ENCODE peak calls at places on chromosomes 3 and 15, in four cellular contexts. O is esophagus muscularis mucosa, U is tibial nerve, D is GM12878. L is an unnamed sample.
A peak's percentile ranks its signal among the peaks of the same experiment; 100 is the strongest.

GRCh38 chr15:31312220-31312619 is 14.4 kb upstream of the KLF13 start:
- DNase-seq in O (no peak), D (no peak), U (no peak), L (no peak)

GRCh38 chr15:42820811-42821210 is 83.9 kb upstream of the CDAN1 start:
- DNase-seq in U (no peak), D (no peak), O (no peak), L (no peak)

GRCh38 chr15:76994971-76995945 is at the start of gene PSTPIP1:
- DNase-seq in U (no peak), O (no peak), D (no peak), L (no peak)

GRCh38 chr3:11542551-11542950 is 101.2 kb downstream of the VGLL4 start:
- DNase-seq in D (no peak), U (no peak), O (no peak), L (no peak)

GRCh38 chr3:65712156-65712555 is 326.6 kb downstream of the MAGI1 start:
- DNase-seq in D (no peak), O (no peak), U (no peak), L (no peak)

GRCh38 chr3:113265281-113265680 is 53.9 kb downstream of the BOC start:
- DNase-seq in O (no peak), U (no peak), D (no peak), L (no peak)

GRCh38 chr3:190401943-190402342 is 14.0 kb downstream of the CLDN16 start:
- DNase-seq in D (no peak), O (no peak), U (no peak), L (no peak)

GRCh38 chr15:25713736-25714537 is 149.2 kb downstream of the ATP10A start:
- DNase-seq in O (no peak), U (no peak), D (no peak), L (no peak)

GRCh38 chr15:75736256-75736655 is 23.6 kb upstream of the CSPG4 start:
- DNase-seq in O (no peak), U (no peak), D (no peak), L (no peak)

GRCh38 chr3:108475220-108475782 is 35.1 kb downstream of the MYH15 start:
- DNase-seq in U (no peak), D (no peak), O (no peak), L (no peak)

GRCh38 chr3:32401541-32402052 is 9.9 kb downstream of the CMTM7 start:
- DNase-seq in O (no peak), D (no peak), U (peak; percentile 49), L (peak; percentile 46)

GRCh38 chr3:124281453-124282316 is 289.8 kb upstream of the ROPN1 start:
- DNase-seq in U (peak; percentile 36), D (no peak), O (peak; percentile 79), L (no peak)

GRCh38 chr3:115279939-115280338 is 132.9 kb upstream of the ZBTB20 start:
- DNase-seq in O (no peak), U (no peak), D (no peak), L (no peak)

GRCh38 chr15:26712350-26712749 is 60.5 kb downstream of the GABRB3 start:
- DNase-seq in D (no peak), U (no peak), O (no peak), L (no peak)

GRCh38 chr3:105958237-105959000 is 89.6 kb upstream of the CBLB start:
- DNase-seq in D (no peak), U (no peak), O (no peak), L (no peak)

GRCh38 chr15:70964686-70965085 is 72.1 kb downstream of the LRRC49 start:
- DNase-seq in D (no peak), U (no peak), O (no peak), L (no peak)

GRCh38 chr15:61668444-61668843 is 391.8 kb downstream of the VPS13C start:
- DNase-seq in O (peak; percentile 77), U (no peak), D (no peak), L (no peak)

GRCh38 chr15:58454950-58455401 is 23.2 kb downstream of the LIPC start:
- DNase-seq in D (no peak), O (no peak), U (no peak), L (no peak)

GRCh38 chr3:65177879-65178484 is 490.2 kb upstream of the ADAMTS9 start:
- DNase-seq in D (no peak), U (no peak), O (no peak), L (no peak)

GRCh38 chr3:30141927-30142326 is 464.5 kb upstream of the TGFBR2 start:
- DNase-seq in U (no peak), O (no peak), D (no peak), L (no peak)

GRCh38 chr15:31160297-31160696 is 58.8 kb upstream of the TRPM1 start:
- DNase-seq in O (peak; percentile 64), D (no peak), U (no peak), L (no peak)

GRCh38 chr3:37579181-37579580 is 282.5 kb upstream of the CTDSPL start:
- DNase-seq in U (no peak), O (no peak), D (no peak), L (no peak)

GRCh38 chr15:77409259-77410156 is 10.4 kb downstream of the PEAK1 start:
- DNase-seq in U (peak; percentile 37), O (no peak), D (peak; percentile 51), L (no peak)

GRCh38 chr3:138479355-138479964 is 45.0 kb downstream of the ESYT3 start:
- DNase-seq in O (no peak), U (no peak), D (no peak), L (no peak)

GRCh38 chr15:32870240-32871033 is 152.6 kb downstream of the GREM1 start:
- DNase-seq in D (peak; percentile 60), U (no peak), O (no peak), L (no peak)

GRCh38 chr3:120436523-120437050 is 14.2 kb downstream of the FSTL1 start:
- DNase-seq in U (no peak), O (no peak), D (no peak), L (no peak)

GRCh38 chr3:141261472-141262171 is 30.0 kb downstream of the PXYLP1 start:
- DNase-seq in O (no peak), U (no peak), D (no peak), L (no peak)

GRCh38 chr3:140223631-140224030 is 288.6 kb downstream of the CLSTN2 start:
- DNase-seq in U (no peak), D (no peak), O (no peak), L (no peak)

GRCh38 chr15:77870195-77871065 is 207.1 kb downstream of the TBC1D2B start:
- DNase-seq in D (no peak), U (peak; percentile 73), O (peak; percentile 95), L (no peak)

GRCh38 chr3:46218310-46218709 is 10.2 kb upstream of the CCR1 start:
- DNase-seq in U (no peak), O (no peak), D (no peak), L (no peak)

GRCh38 chr3:160637081-160637480 is 39.9 kb upstream of the ARL14 start:
- DNase-seq in D (no peak), U (no peak), O (no peak), L (no peak)

GRCh38 chr3:170689218-170689874 is 103.5 kb upstream of the SLC7A14 start:
- DNase-seq in D (no peak), U (no peak), O (no peak), L (no peak)

GRCh38 chr3:129122697-129123055 is 1.1 kb upstream of the RAB43 start:
- DNase-seq in D (no peak), U (no peak), O (no peak), L (no peak)

GRCh38 chr3:8837172-8837571 is 67.8 kb upstream of the OXTR start:
- DNase-seq in U (no peak), D (no peak), O (no peak), L (no peak)

GRCh38 chr3:159149633-159150032 is 347.8 kb downstream of the MFSD1 start:
- DNase-seq in D (no peak), U (no peak), O (no peak), L (no peak)
- TF ChIP-seq POLR2A in D (no peak), U (no peak), O (no peak), L (no peak)

DNA sequence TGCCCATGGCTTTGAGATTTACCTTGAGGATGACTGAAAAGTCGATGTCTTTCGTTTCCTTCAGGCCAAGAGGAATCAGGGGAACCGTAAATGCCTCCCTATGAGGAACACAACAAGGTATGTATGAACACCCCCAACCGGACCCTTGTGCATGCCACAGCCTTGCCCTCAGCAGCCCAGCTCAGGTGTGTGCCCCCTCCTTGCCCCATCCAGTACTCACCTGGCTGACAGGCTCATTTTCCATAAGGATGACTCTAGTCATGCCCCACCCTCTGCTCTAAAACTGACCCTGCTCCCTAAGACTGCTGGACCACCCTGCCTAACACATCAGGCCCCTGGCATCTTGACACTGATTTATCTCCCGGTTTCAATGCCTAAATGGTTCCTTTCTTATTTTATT is 270.0 kb downstream of the GOLGA6L6 start:
- DNase-seq in O (no peak), U (no peak), D (no peak), L (no peak)
- H3K9me3 ChIP-seq in O (no peaks in the 10 kb centered on the region), U (no peaks in the 10 kb centered on the region), D (no peaks in the 10 kb centered on the region), L (peaks cover 27% of the 10 kb centered on the region)

GRCh38 chr3:14425574-14426304 is 23.3 kb downstream of the SLC6A6 start:
- DNase-seq in O (no peak), U (no peak), D (no peak), L (no peak)
- H3K4me1 ChIP-seq in O (peaks cover 84% of the 10 kb centered on the region), U (peaks cover 10% of the 10 kb centered on the region), D (peaks cover 76% of the 10 kb centered on the region), L (peaks cover 32% of the 10 kb centered on the region)

DNA sequence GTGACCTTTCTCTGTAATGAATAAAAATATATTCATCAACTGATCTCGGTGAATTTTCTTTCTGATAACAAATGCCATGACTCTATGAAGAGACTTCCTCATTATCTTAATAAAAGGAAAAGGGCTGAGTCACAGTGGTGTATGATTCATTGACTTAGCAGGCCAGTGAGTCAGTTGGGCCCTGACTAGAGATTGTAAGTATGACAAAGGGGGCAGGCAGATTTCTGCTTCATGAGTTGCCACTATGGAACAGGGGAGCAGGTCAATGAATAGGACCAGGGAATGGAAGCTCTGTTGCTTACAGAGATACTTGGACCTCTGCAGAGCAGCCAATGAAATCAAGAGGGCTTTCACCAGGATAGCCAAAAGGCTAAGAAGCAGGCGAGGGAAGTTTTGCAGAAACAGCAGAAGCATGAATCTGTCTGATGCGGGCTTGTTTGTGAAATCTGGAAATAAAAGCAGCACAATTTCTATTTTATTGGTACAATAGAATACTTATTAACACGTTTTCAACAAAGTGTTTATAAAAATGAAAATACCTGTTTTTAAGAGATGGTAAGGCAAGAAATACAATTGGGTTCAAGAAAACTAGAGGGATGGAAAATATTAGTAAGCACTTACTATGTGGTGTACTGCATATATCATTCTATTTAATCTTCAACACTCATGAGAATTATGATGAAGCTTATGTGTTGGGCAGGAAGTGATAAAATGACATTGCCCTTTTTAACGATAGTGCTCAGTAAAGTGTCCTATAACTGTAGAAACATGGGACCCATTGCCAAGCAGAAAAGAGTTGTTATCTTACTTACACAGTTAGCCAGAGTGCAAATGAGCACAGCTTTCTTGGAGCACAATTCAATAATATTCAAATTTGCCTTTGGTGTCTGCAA is 169.8 kb upstream of the MYRIP start:
- DNase-seq in D (no peak), U (no peak), O (no peak), L (no peak)
- TF ChIP-seq POLR2A in D (no peak), U (no peak), O (no peak), L (no peak)

GRCh38 chr3:179493260-179493659 is 42.0 kb upstream of the GNB4 start:
- DNase-seq in D (no peak), U (no peak), O (no peak), L (no peak)

DNA sequence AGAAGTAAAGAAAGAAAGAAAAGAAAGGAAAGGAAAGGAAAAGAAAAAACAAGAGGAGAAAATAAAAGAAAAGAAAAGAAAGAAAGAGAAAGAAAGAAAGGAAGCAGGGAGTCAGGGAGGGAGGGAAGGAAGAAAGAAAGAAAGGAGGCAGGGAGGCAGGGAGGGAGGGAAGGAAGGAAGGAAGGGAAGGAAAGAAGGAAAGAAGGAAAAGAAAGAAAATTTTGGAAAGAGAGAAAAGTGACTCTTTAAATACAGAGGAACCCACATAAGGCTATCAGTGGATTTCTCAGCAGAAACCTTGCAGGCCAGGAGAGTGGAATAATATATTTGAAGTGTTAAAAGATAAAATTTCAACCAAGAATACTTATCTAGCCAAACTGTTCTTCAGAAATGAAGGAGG is 44.2 kb upstream of the GNB4 start:
- DNase-seq in D (no peak), U (no peak), O (peak; percentile 1), L (no peak)
- H3K9me3 ChIP-seq in D (peaks cover 12% of the 10 kb centered on the region), U (no peaks in the 10 kb centered on the region), O (peaks cover 30% of the 10 kb centered on the region), L (peaks cover 21% of the 10 kb centered on the region)